ENCODE peak calls at places on chromosome 2, in five cellular contexts. N, T, D, V and S are unnamed samples.
A peak's percentile ranks its signal among the peaks of the same experiment; 100 is the strongest.

GRCh38 chr2:211900518-211900917 is 638.1 kb downstream of the ERBB4 start:
- DNase-seq in N (no peak), T (no peak), D (no peak), V (no peak), S (no peak)

GRCh38 chr2:206296128-206296527 is 21.7 kb downstream of the ZDBF2 start:
- DNase-seq in N (peak; percentile 23), T (no peak), D (no peak), V (no peak), S (no peak)

GRCh38 chr2:223797811-223798721 is 39.3 kb downstream of the AP1S3 start:
- DNase-seq in N (peak; percentile 66), T (no peak), D (no peak), V (no peak), S (no peak)

GRCh38 chr2:217077841-217078407 is 218.1 kb upstream of the TNP1 start:
- DNase-seq in N (no peak), T (no peak), D (no peak), V (no peak), S (no peak)

GRCh38 chr2:23492941-23493340 is 108.0 kb downstream of the KLHL29 start:
- DNase-seq in N (no peak), T (no peak), D (peak; percentile 18), V (peak; percentile 81), S (no peak)

GRCh38 chr2:40240067-40240466 is 211.8 kb downstream of the SLC8A1 start:
- DNase-seq in N (peak; percentile 92), T (no peak), D (peak; percentile 91), V (no peak), S (peak; percentile 86)

GRCh38 chr2:217906787-217907186 is 96.0 kb downstream of the TNS1 start:
- DNase-seq in N (no peak), T (no peak), D (peak; percentile 69), V (no peak), S (no peak)

GRCh38 chr2:237012021-237012420 is 73.7 kb upstream of the COPS8 start:
- DNase-seq in N (no peak), T (no peak), D (no peak), V (no peak), S (no peak)